ENCODE peak calls at places on chromosome 16, in six cellular contexts. D is AG04450; C is right cardiac atrium; I is right lobe of liver; X is prostate gland; A is CD4-positive, alpha-beta T cell. N is an unnamed sample.

GRCh38 chr16:83574388-83574787 is 233.4 kb upstream of the HSBP1 start:
- DNase-seq in D (peak), C (no peak), I (no peak), X (no peak), A (no peak), N (no peak)

GRCh38 chr16:72172105-72173034 is at the start of gene PMFBP1:
- DNase-seq in D (peak), C (no peak), I (no peak), X (no peak), A (no peak), N (no peak)

GRCh38 chr16:65547799-65548446 is 426.1 kb upstream of the CDH11 start:
- DNase-seq in D (peak), C (no peak), I (no peak), X (no peak), A (no peak), N (no peak)

GRCh38 chr16:16890964-16891363 is 512.0 kb downstream of the NPIPA7 start:
- DNase-seq in D (no peak), C (no peak), I (no peak), X (no peak), A (no peak), N (no peak)

GRCh38 chr16:11224894-11225676 is 30.9 kb downstream of the SOCS1 start:
- DNase-seq in D (no peak), C (peak), I (no peak), X (no peak), A (peak), N (no peak)

GRCh38 chr16:87874639-87875472 is 5.5 kb upstream of the SLC7A5 start:
- DNase-seq in D (no peak), C (no peak), I (no peak), X (no peak), A (peak), N (no peak)

GRCh38 chr16:88970095-88970494 is 6.9 kb downstream of the CBFA2T3 start:
- DNase-seq in D (no peak), C (peak), I (no peak), X (no peak), A (no peak), N (no peak)

GRCh38 chr16:68236804-68237242 is 896 bp upstream of the ESRP2 start:
- DNase-seq in D (no peak), C (peak), I (no peak), X (peak), A (no peak), N (no peak)

GRCh38 chr16:79980650-79981521 is 380.3 kb upstream of the MAF start:
- DNase-seq in D (no peak), C (no peak), I (no peak), X (no peak), A (no peak), N (peak)

GRCh38 chr16:3825103-3825502 is 55.4 kb downstream of the CREBBP start:
- DNase-seq in D (no peak), C (no peak), I (no peak), X (no peak), A (no peak), N (no peak)
- H3K27ac ChIP-seq in D (no peak), C (no peak), I (no peak), X (no peak), A (no peak), N (no peak)

DNA sequence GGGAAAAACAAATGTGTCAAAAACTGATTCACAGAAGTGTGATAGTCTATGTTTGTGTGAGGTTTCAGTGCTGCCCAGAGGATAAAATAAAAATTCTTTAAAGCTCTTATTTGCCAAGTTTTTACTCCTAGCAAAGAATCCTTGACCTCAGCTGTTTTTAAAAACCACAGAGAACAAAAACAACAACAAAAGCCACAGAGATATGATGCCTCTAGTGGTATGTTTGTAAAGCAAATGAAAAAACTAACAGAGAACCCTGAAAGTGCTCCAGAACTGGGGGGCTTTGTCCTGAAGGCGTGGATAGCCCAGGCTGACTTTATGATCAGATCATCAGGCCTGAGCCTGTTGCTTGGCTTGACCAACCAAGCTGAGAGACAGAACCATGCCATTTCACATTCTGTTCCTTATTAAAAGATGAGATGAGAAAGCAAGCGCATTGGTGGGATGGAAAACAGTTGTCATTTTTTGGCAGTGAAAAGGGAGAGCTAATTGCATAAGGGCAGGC is 411.1 kb downstream of the CPPED1 start:
- DNase-seq in D (no peak), C (no peak), I (no peak), X (no peak), A (no peak), N (no peak)
- H3K27ac ChIP-seq in D (no peak), C (no peak), I (no peak), X (peak), A (no peak), N (no peak)

DNA sequence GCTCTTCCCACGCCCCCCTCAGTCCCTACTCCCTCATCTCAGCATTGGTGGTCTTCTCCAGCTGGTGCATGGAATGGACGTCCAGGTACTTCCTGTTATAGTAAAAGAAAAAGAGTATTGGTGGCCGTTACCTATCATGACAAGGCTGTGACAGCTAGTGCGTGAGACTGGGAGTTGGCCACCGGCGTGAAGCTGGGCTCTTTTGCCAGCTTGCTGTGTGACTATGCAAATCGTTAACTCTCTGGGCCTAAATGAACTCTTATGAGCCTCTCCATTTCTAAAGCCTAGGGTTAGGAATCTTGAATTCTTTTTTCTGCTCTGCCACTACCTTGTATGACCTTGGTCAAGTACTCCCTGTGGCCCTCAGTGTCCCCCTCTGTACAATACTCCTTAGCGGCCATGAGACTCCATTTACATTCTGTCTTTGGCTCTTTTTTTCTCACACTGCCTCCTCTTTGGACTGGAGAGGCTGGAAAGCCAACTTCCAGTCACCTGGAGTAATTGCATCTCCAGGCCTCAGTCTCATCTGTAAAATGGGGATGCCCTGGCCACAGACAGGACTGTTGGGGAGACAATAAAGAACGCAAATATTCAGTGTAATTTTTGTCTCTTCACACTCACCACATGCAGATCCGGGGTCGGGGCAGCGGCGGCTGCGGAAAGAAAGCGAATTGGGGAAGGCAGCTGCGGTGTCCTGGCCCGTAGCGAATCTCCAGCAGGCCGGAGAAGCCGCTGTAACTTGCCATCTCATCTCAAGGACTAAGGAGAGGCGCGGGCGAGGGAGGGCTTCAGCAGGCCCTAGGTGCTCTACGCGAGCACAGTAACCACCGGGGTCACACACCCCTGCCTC is 1.1 kb downstream of the CFAP119 start:
- DNase-seq in D (no peak), C (no peak), I (no peak), X (no peak), A (no peak), N (no peak)
- H3K27ac ChIP-seq in D (peak), C (no peak), I (no peak), X (peak), A (no peak), N (no peak)

GRCh38 chr16:716768-717325 is 1.9 kb downstream of the METRN start:
- DNase-seq in D (no peak), C (no peak), I (no peak), X (no peak), A (no peak), N (no peak)

GRCh38 chr16:716250-716607 is 1.3 kb downstream of the METRN start:
- DNase-seq in D (no peak), C (peak), I (peak), X (no peak), A (no peak), N (peak)

GRCh38 chr16:715448-716249 is 731 bp downstream of the METRN start:
- DNase-seq in D (no peak), C (peak), I (no peak), X (no peak), A (no peak), N (no peak)

GRCh38 chr16:714079-714478 is 839 bp upstream of the METRN start:
- DNase-seq in D (no peak), C (no peak), I (no peak), X (no peak), A (no peak), N (no peak)

DNA sequence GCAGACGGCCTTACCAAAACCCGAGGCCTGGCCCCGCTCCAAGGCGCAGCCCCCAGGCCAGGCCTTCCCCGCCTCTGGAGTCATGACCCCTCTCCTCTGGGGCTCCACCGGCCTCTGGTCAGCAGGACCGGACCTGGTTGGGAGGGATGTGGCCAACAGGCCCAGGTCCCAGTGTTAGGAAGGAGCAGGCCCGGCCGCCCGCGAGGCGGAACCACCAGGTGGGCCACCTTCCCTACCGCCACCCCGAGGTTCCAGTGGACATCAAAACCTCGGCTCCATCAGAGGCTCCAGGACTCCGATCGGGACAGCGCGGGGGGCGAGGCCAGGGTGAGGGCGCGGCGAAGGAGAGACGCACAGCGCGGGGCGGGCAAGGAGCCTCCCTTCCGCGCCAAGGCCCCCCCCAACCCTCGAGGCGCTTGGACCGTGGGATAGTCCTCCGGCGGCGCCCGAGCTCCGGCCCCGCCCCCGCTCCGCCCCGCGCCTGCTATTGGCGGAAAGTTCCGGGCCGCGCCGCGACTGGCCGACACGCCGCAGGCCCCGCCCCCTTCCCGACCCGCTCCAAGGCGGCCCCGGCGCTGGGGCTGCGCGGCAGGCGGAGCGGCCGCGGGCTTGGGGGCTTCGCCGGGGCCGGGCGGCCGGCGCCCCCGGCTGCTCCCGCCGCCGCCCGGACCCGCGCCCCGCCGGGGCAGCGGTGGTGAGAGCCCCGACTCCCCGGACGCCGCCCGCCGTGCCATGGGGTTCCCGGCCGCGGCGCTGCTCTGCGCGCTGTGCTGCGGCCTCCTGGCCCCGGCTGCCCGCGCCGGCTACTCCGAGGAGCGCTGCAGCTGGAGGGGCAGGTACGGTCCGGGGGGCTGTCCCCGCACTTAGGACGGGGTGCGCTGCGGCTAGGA is at the start of gene METRN:
- DNase-seq in D (no peak), C (peak), I (peak), X (peak), A (peak), N (peak)
- H3K27ac ChIP-seq in D (no peak), C (no peak), I (no peak), X (no peak), A (no peak), N (peak)